ENCODE peak calls at places on chromosome 5, in five cellular contexts. T is hepatocyte, N is PC-3, D is lower lobe of right lung, I is pancreas. L is an unnamed sample.

GRCh38 chr5:1916041-1917001 is 33.6 kb upstream of the IRX4 start:
- DNase-seq in D (no peak), I (no peak), T (no peak), N (no peak), L (no peak)

GRCh38 chr5:23139338-23140171 is 286.4 kb upstream of the CDH12 start:
- DNase-seq in N (peak; percentile 56), D (no peak), I (no peak), T (peak; percentile 48), L (peak; percentile 33)

GRCh38 chr5:154273028-154273617 is 82.6 kb downstream of the GALNT10 start:
- DNase-seq in I (no peak), N (no peak), D (no peak), T (peak; percentile 32), L (no peak)

GRCh38 chr5:54558362-54558761 is 40.8 kb downstream of the SNX18 start:
- DNase-seq in I (no peak), T (no peak), N (no peak), D (no peak), L (peak; percentile 31)

GRCh38 chr5:132883261-132883834 is 9.9 kb downstream of the LEAP2 start:
- DNase-seq in I (no peak), N (peak; percentile 63), D (no peak), T (peak; percentile 79), L (peak; percentile 72)

GRCh38 chr5:44887722-44888121 is 79.0 kb downstream of the MRPS30 start:
- DNase-seq in N (no peak), D (no peak), T (no peak), I (no peak), L (no peak)

GRCh38 chr5:21817668-21818419 is 1035.3 kb downstream of the CDH12 start:
- DNase-seq in T (no peak), N (peak; percentile 63), I (no peak), D (no peak), L (peak; percentile 65)

GRCh38 chr5:29654990-29655389 is 1538.5 kb upstream of the CDH6 start:
- DNase-seq in N (no peak), I (no peak), D (no peak), T (no peak), L (no peak)

GRCh38 chr5:111774525-111774924 is 17.5 kb upstream of the NREP start:
- DNase-seq in I (no peak), T (peak; percentile 63), D (peak; percentile 69), N (peak; percentile 84), L (peak; percentile 61)

GRCh38 chr5:5145651-5146529 is 5.8 kb downstream of the ADAMTS16 start:
- DNase-seq in D (no peak), I (no peak), N (peak; percentile 94), T (no peak), L (no peak)

GRCh38 chr5:38921174-38921573 is 75.4 kb downstream of the OSMR start:
- DNase-seq in N (peak; percentile 24), T (peak; percentile 17), D (no peak), I (no peak), L (no peak)

GRCh38 chr5:94498199-94498598 is 120.2 kb downstream of the KIAA0825 start:
- DNase-seq in N (no peak), I (no peak), T (no peak), D (no peak), L (no peak)

GRCh38 chr5:15575566-15576195 is 75.7 kb downstream of the FBXL7 start:
- DNase-seq in I (no peak), D (no peak), T (no peak), N (no peak), L (no peak)

GRCh38 chr5:139126711-139127111 is 71.5 kb downstream of the SIL1 start:
- DNase-seq in D (no peak), T (no peak), I (no peak), N (no peak), L (no peak)

GRCh38 chr5:177491429-177491945 is 5.9 kb downstream of the PDLIM7 start:
- DNase-seq in D (no peak), T (peak; percentile 65), I (no peak), N (peak; percentile 38), L (peak; percentile 91)

GRCh38 chr5:75668988-75669760 is 48.1 kb downstream of the POC5 start:
- DNase-seq in D (no peak), N (peak; percentile 43), I (peak; percentile 41), T (peak; percentile 52), L (no peak)

GRCh38 chr5:126166368-126166767 is 256.8 kb upstream of the GRAMD2B start:
- DNase-seq in I (no peak), D (no peak), N (no peak), T (no peak), L (no peak)

GRCh38 chr5:103119067-103119764 is 722 bp downstream of the GIN1 start:
- DNase-seq in D (no peak), N (peak; percentile 36), T (no peak), I (no peak), L (peak; percentile 39)

GRCh38 chr5:178381921-178382688 is 149.5 kb upstream of the PHYKPL start:
- DNase-seq in N (no peak), D (no peak), T (no peak), I (no peak), L (no peak)

GRCh38 chr5:10310073-10310779 is 2.5 kb upstream of the CMBL start:
- DNase-seq in T (peak; percentile 71), D (no peak), I (peak; percentile 73), N (peak; percentile 99), L (no peak)

GRCh38 chr5:169791251-169791650 is 154.2 kb downstream of the DOCK2 start:
- DNase-seq in N (no peak), T (no peak), D (no peak), I (no peak), L (no peak)

GRCh38 chr5:122153230-122153629 is 23.9 kb downstream of the ZNF474 start:
- DNase-seq in D (no peak), N (peak; percentile 71), T (no peak), I (no peak), L (no peak)

GRCh38 chr5:176652136-176652535 is 4.9 kb downstream of the TSPAN17 start:
- DNase-seq in D (no peak), I (no peak), T (no peak), N (no peak), L (no peak)

GRCh38 chr5:72463499-72464052 is 43.6 kb downstream of the ZNF366 start:
- DNase-seq in N (no peak), I (no peak), D (no peak), T (no peak), L (no peak)
- TF ChIP-seq CTCF in N (no peak), I (no peak), D (no peak), T (no peak), L (no peak)

GRCh38 chr5:14245526-14245925 is 102.4 kb downstream of the TRIO start:
- DNase-seq in I (no peak), D (no peak), T (no peak), N (no peak), L (no peak)
- H3K4me1 ChIP-seq in I (no peaks in the 10 kb centered on the region), D (peaks cover 11% of the 10 kb centered on the region), T (no peaks in the 10 kb centered on the region), N (peaks cover 6% of the 10 kb centered on the region), L (peaks cover 40% of the 10 kb centered on the region)

GRCh38 chr5:146219243-146219642 is 15.8 kb downstream of the RBM27 start:
- DNase-seq in N (no peak), I (no peak), T (no peak), D (no peak), L (no peak)
- TF ChIP-seq CTCF in N (no peak), I (no peak), T (no peak), D (no peak), L (no peak)

GRCh38 chr5:181258576-181258975 is 2.4 kb downstream of the TRIM52 start:
- DNase-seq in T (no peak), I (no peak), D (no peak), N (no peak), L (no peak)

GRCh38 chr5:181255276-181255675 is 5.7 kb downstream of the TRIM52 start:
- DNase-seq in N (no peak), I (no peak), T (no peak), D (no peak), L (no peak)

GRCh38 chr5:181259974-181260719 is 796 bp downstream of the TRIM52 start:
- DNase-seq in T (no peak), N (no peak), I (no peak), D (no peak), L (no peak)

GRCh38 chr5:181259283-181259682 is 1.7 kb downstream of the TRIM52 start:
- DNase-seq in T (no peak), D (no peak), N (peak; percentile 22), I (no peak), L (no peak)

GRCh38 chr5:181255836-181256578 is 4.9 kb downstream of the TRIM52 start:
- DNase-seq in I (no peak), D (no peak), N (no peak), T (no peak), L (no peak)
- H3K4me1 ChIP-seq in I (peaks cover 18% of the 10 kb centered on the region), D (peaks cover 78% of the 10 kb centered on the region), N (peaks cover 4% of the 10 kb centered on the region), T (peaks cover 21% of the 10 kb centered on the region), L (no peaks in the 10 kb centered on the region)

L was measured in A673.